ENCODE peak calls at places on chromosomes 1 and 21, in seven cellular contexts. X, R, J, P, D, M and K are unnamed samples.

GRCh38 chr1:6998267-6998666 is 213.0 kb downstream of the CAMTA1 start:
- DNase-seq in X (no peak), R (peak), J (no peak), P (no peak), D (peak), M (peak), K (no peak)

GRCh38 chr1:100100202-100100601 is 32.5 kb downstream of the SASS6 start:
- DNase-seq in X (peak), R (no peak), J (no peak), P (no peak), D (no peak), M (no peak), K (no peak)

GRCh38 chr1:244989813-244990212 is 125.5 kb upstream of the HNRNPU start:
- DNase-seq in X (peak), R (peak), J (no peak), P (peak), D (no peak), M (no peak), K (peak)

GRCh38 chr1:51958824-51959223 is 31.7 kb downstream of the RAB3B start:
- DNase-seq in X (no peak), R (no peak), J (no peak), P (no peak), D (no peak), M (no peak), K (no peak)

GRCh38 chr1:241413386-241413785 is 56.4 kb upstream of the RGS7 start:
- DNase-seq in X (peak), R (no peak), J (no peak), P (peak), D (peak), M (no peak), K (peak)

GRCh38 chr1:36731226-36732037 is 248.7 kb upstream of the CSF3R start:
- DNase-seq in X (no peak), R (no peak), J (peak), P (no peak), D (peak), M (no peak), K (no peak)

GRCh38 chr1:2132222-2133038 is 62.1 kb downstream of the FAAP20 start:
- DNase-seq in X (peak), R (peak), J (peak), P (peak), D (peak), M (peak), K (peak)

GRCh38 chr1:101086783-101087182 is 61.2 kb upstream of the DPH5 start:
- DNase-seq in X (peak), R (no peak), J (no peak), P (no peak), D (no peak), M (no peak), K (no peak)

GRCh38 chr1:176058686-176059085 is 148.4 kb downstream of the COP1 start:
- DNase-seq in X (peak), R (no peak), J (no peak), P (no peak), D (peak), M (no peak), K (peak)

GRCh38 chr1:107526524-107527198 is 385.8 kb downstream of the NTNG1 start:
- DNase-seq in X (no peak), R (no peak), J (no peak), P (no peak), D (no peak), M (no peak), K (no peak)

GRCh38 chr1:185393821-185394220 is 76.8 kb upstream of the IVNS1ABP start:
- DNase-seq in X (no peak), R (no peak), J (no peak), P (no peak), D (no peak), M (no peak), K (peak)

GRCh38 chr1:11441211-11441952 is 37.6 kb upstream of the DISP3 start:
- DNase-seq in X (no peak), R (no peak), J (no peak), P (no peak), D (no peak), M (no peak), K (no peak)

GRCh38 chr1:5220421-5220820 is 566.0 kb downstream of the AJAP1 start:
- DNase-seq in X (no peak), R (no peak), J (no peak), P (no peak), D (no peak), M (no peak), K (no peak)

GRCh38 chr21:44962481-44962966 is 22.7 kb downstream of the SLX9 start:
- DNase-seq in X (peak), R (no peak), J (no peak), P (peak), D (no peak), M (peak), K (peak)

GRCh38 chr1:160168016-160168415 is 16.6 kb downstream of the ATP1A4 start:
- DNase-seq in X (no peak), R (no peak), J (no peak), P (no peak), D (no peak), M (no peak), K (no peak)

GRCh38 chr1:62407398-62408009 is 29.3 kb upstream of the USP1 start:
- DNase-seq in X (peak), R (peak), J (peak), P (peak), D (peak), M (peak), K (peak)

GRCh38 chr21:36419996-36420395 is 34.8 kb downstream of the CHAF1B start:
- DNase-seq in X (peak), R (peak), J (peak), P (peak), D (peak), M (peak), K (peak)

GRCh38 chr1:36523850-36524249 is 41.1 kb upstream of the CSF3R start:
- DNase-seq in X (no peak), R (no peak), J (no peak), P (no peak), D (peak), M (no peak), K (no peak)

GRCh38 chr21:22352088-22352487 is 1353.9 kb downstream of the NCAM2 start:
- DNase-seq in X (no peak), R (no peak), J (peak), P (no peak), D (no peak), M (no peak), K (no peak)

GRCh38 chr1:18597159-18598042 is 33.2 kb upstream of the PAX7 start:
- DNase-seq in X (peak), R (peak), J (peak), P (peak), D (peak), M (peak), K (peak)

GRCh38 chr1:5850503-5850902 is 141.7 kb downstream of the NPHP4 start:
- DNase-seq in X (peak), R (no peak), J (no peak), P (no peak), D (no peak), M (no peak), K (no peak)

GRCh38 chr21:44866780-44867179 is 6.7 kb downstream of the PTTG1IP start:
- DNase-seq in X (peak), R (no peak), J (no peak), P (peak), D (peak), M (no peak), K (no peak)

GRCh38 chr1:53834776-53835175 is 3.3 kb downstream of the NDC1 start:
- DNase-seq in X (no peak), R (no peak), J (no peak), P (no peak), D (no peak), M (no peak), K (no peak)

GRCh38 chr1:53842347-53842746 is 4.3 kb upstream of the NDC1 start:
- DNase-seq in X (no peak), R (no peak), J (no peak), P (no peak), D (no peak), M (no peak), K (no peak)

GRCh38 chr1:53835491-53835890 is 2.6 kb downstream of the NDC1 start:
- DNase-seq in X (peak), R (no peak), J (no peak), P (peak), D (no peak), M (no peak), K (no peak)

GRCh38 chr1:53837924-53838653 is at the start of gene NDC1:
- DNase-seq in X (peak), R (peak), J (peak), P (peak), D (peak), M (peak), K (peak)

GRCh38 chr1:53838654-53838974 is 518 bp upstream of the NDC1 start:
- DNase-seq in X (no peak), R (no peak), J (no peak), P (no peak), D (no peak), M (no peak), K (no peak)
- H3K4me3 ChIP-seq in X (peak), R (peak), J (no peak), P (peak), D (no peak), M (no peak), K (peak)

GRCh38 chr1:183844806-183845205 is 39.9 kb downstream of the RGL1 start:
- DNase-seq in X (no peak), R (no peak), J (no peak), P (no peak), D (no peak), M (no peak), K (no peak)
- H3K4me3 ChIP-seq in X (no peak), R (no peak), J (no peak), P (no peak), D (no peak), M (no peak), K (no peak)

DNA sequence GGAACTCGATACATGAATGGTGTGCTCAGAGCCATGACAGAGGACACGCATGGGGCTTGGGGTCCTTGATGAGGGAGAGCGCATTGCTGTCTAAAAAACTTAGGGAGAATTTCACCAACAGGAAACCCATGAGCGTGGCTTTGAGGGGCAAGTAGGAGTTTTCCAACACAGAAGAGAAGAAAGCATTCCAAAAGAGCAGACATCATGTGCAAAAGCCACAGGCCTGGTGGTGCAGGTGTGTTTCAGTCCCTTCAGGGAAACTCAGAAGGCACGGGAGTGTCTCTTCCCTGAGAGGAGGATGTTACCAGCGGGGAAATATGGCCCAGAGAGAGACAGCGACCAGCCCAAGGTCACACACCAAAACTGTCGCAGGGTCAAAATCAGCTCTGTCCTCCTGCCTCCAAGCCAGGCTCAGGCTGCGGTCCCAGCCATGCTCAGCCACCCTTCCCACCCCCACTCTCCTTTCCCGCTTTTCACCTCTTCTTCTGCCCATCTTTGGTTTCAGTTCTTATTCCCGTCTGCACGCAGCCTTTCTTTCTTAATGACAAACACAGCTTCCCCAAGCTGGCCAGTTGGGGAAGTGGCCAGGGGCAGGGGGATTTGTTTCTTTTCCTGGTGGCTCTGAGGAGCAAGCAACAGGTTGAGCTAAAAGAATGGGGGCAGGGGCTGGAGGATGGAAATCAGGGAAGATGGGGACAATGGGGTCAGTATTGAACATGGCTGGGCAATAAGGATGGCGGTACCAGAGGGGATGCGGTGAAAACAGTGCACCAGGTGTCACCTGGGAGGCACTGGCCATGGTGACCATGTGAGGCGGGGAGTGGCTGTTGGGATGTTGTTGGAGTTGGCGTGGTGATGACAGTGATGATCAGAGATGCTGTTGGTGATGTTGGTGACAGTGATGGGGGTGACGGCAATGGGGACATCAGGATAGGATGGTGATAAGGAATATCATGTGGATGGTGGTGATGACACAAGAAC is 10.3 kb downstream of the LAPTM5 start:
- DNase-seq in X (no peak), R (no peak), J (no peak), P (no peak), D (no peak), M (peak), K (no peak)
- H3K4me3 ChIP-seq in X (no peak), R (no peak), J (no peak), P (no peak), D (no peak), M (no peak), K (no peak)

DNA sequence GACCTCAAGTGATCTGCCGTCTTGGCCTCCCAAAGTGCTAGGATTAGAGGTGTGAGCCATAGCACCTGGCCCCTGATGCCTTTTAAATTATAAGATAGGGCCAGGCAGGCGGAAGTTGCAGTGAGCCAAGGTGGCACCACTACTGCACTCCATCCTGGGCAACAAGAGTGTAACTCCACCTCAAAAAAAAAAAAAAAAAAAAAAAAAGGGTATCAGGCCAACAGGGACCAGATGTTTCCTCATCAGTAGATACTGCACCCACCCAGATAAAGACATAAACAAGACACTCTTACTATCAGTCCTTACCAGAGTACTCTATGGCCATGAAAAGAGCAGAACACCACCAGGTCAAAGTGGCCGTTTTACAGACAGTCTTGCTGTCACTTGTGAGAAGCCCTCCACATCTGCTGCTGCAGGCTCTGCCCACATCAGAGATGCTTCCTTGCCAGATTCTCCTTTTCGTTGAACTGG is 3.3 kb downstream of the C21orf58 start:
- DNase-seq in X (no peak), R (no peak), J (no peak), P (no peak), D (no peak), M (no peak), K (no peak)
- H3K4me3 ChIP-seq in X (no peak), R (no peak), J (no peak), P (no peak), D (no peak), M (no peak), K (no peak)

DNA sequence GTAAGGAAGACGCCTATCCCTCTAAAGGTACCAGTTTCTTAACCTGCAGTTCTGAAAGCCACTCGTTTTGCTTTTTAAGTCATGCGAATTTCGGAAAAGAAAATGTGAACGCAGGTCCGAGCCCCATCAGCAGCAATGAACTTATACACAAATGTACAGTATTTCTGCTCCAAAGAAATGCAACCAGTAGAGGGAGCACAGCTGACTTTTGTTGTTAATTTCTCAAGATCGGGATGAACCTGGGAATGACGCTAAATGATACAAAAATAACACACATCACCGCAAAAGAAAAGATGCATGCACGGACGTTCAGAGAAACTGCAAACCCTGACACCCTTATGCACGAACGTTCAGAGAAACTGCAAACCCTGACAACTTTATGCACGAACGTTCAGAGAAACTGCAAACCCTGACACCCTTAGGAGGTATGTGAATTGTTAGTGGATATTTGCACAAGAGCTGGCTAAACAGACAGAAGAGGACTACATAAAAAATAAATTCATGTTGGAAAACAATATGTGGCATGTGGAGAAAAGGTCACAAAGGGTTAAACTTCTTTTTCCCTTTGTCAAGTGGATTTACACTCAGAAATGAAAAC is 3.5 kb upstream of the TIAM1 start:
- DNase-seq in X (peak), R (peak), J (no peak), P (peak), D (no peak), M (no peak), K (peak)
- H3K4me3 ChIP-seq in X (no peak), R (no peak), J (no peak), P (no peak), D (no peak), M (no peak), K (no peak)

GRCh38 chr1:205775015-205775716 is at the start of gene RAB29:
- DNase-seq in X (peak), R (peak), J (peak), P (peak), D (peak), M (peak), K (peak)

GRCh38 chr1:205774277-205775014 is 836 bp downstream of the RAB29 start:
- DNase-seq in X (no peak), R (no peak), J (no peak), P (no peak), D (peak), M (no peak), K (peak)

GRCh38 chr1:205772607-205773032 is 2.7 kb downstream of the RAB29 start:
- DNase-seq in X (peak), R (no peak), J (no peak), P (no peak), D (no peak), M (no peak), K (no peak)

GRCh38 chr1:205777994-205778393 is 2.7 kb upstream of the RAB29 start:
- DNase-seq in X (no peak), R (no peak), J (peak), P (no peak), D (no peak), M (no peak), K (no peak)

GRCh38 chr1:205775717-205776056 is 405 bp upstream of the RAB29 start:
- DNase-seq in X (peak), R (peak), J (no peak), P (peak), D (no peak), M (no peak), K (peak)
- H3K4me3 ChIP-seq in X (peak), R (peak), J (no peak), P (peak), D (no peak), M (no peak), K (peak)

DNA sequence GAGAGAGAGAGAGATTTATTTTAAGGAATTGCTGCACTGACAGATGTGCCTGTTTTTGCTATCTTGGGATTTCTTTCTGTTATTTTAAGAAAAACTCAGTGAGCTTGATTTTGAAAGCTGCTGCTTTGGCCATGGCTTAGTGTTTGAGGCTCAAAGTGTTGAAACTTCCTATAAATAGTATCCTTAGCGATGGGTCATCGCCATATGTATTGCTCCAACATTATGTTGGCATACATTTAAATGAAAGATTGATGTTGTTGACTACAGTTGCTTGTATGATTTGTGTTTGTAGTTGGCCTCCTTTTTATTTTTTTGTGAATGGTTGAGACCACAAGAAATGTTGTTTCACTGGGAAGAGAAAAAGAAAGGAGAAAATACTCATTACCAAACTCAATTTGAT is 29.0 kb upstream of the NTPCR start:
- DNase-seq in X (no peak), R (no peak), J (no peak), P (no peak), D (no peak), M (no peak), K (no peak)
- H3K4me3 ChIP-seq in X (no peak), R (no peak), J (no peak), P (no peak), D (no peak), M (no peak), K (no peak)